ENCODE peak calls at places on chromosomes 5 and 9, in seven cellular contexts. C is NCI-H1105; T is NCI-H82; G is activated CD4-positive, CD25-positive, alpha-beta regulatory T cell; K is B cell; W is astrocyte; F is anterior cingulate cortex. V is an unnamed sample.

GRCh38 chr5:81183811-81184748 is 49.0 kb upstream of the CKMT2 start:
- DNase-seq in G (no peak), C (no peak), K (no peak), F (no peak), T (no peak), W (no peak), V (no peak)

GRCh38 chr9:126419475-126419874 is 92.8 kb downstream of the MVB12B start:
- DNase-seq in W (peak), F (no peak), T (no peak), C (peak), K (no peak), G (no peak), V (no peak)

GRCh38 chr9:136975624-136976023 is 1.7 kb upstream of the PTGDS start:
- DNase-seq in T (no peak), G (no peak), K (no peak), C (no peak), W (no peak), F (peak), V (peak)

GRCh38 chr9:107020040-107020530 is 157.1 kb downstream of the ZNF462 start:
- DNase-seq in K (no peak), W (peak), G (no peak), C (no peak), F (no peak), T (peak), V (no peak)

GRCh38 chr9:75148551-75148950 is 60.2 kb downstream of the OSTF1 start:
- DNase-seq in F (no peak), T (no peak), K (no peak), W (peak), C (no peak), G (no peak), V (no peak)

GRCh38 chr5:172175263-172175719 is 12.7 kb downstream of the STK10 start:
- DNase-seq in K (peak), T (no peak), G (peak), C (no peak), F (no peak), W (no peak), V (peak)

GRCh38 chr9:131397100-131397790 is 3.4 kb downstream of the PRRC2B start:
- DNase-seq in F (no peak), C (no peak), T (no peak), K (no peak), W (peak), G (no peak), V (no peak)

GRCh38 chr9:116327702-116328440 is 174.3 kb downstream of the PAPPA start:
- DNase-seq in F (no peak), T (no peak), W (peak), G (no peak), K (no peak), C (no peak), V (no peak)

V was measured in substantia nigra.